ENCODE peak calls at places on chromosomes 3 and 15, in nine cellular contexts. P is thoracic aorta, Z is islet precursor cell, M is endothelial cell, J is fibroblast of pulmonary artery, X is fibroblast of villous mesenchyme, Q is EH, H is AML-193, I is activated gamma-delta T cell treated with Interleukin-2 at 50 U/mL for 16 hours. A is an unnamed sample.
A peak's percentile ranks its signal among the peaks of the same experiment; 100 is the strongest.

GRCh38 chr15:59251001-59251845 is 44.6 kb downstream of the LDHAL6B start:
- DNase-seq in P (no peak), Z (no peak), M (no peak), J (no peak), X (no peak), Q (no peak), H (no peak), I (no peak), A (no peak)

GRCh38 chr15:68667800-68668625 is 89.2 kb downstream of the CORO2B start:
- DNase-seq in P (no peak), Z (no peak), M (no peak), J (no peak), X (no peak), Q (no peak), H (no peak), I (no peak), A (no peak)

GRCh38 chr15:48680841-48681240 is 35.3 kb upstream of the FBN1 start:
- DNase-seq in P (no peak), Z (no peak), M (no peak), J (peak; percentile 88), X (peak; percentile 83), Q (peak; percentile 92), H (no peak), I (no peak), A (no peak)

GRCh38 chr3:54557538-54558419 is 370.1 kb downstream of the LRTM1 start:
- DNase-seq in P (no peak), Z (no peak), M (no peak), J (no peak), X (no peak), Q (no peak), H (no peak), I (no peak), A (no peak)

GRCh38 chr3:52244061-52244628 is 1.4 kb upstream of the PPM1M start:
- DNase-seq in P (no peak), Z (peak; percentile 87), M (no peak), J (peak; percentile 44), X (peak; percentile 29), Q (peak; percentile 86), H (peak; percentile 98), I (no peak), A (peak; percentile 39)

GRCh38 chr15:53586815-53587214 is 172.6 kb downstream of the WDR72 start:
- DNase-seq in P (no peak), Z (peak; percentile 89), M (peak; percentile 85), J (peak; percentile 3), X (no peak), Q (no peak), H (peak; percentile 16), I (no peak), A (peak; percentile 74)

GRCh38 chr3:141237701-141238521 is 6.3 kb downstream of the PXYLP1 start:
- DNase-seq in P (no peak), Z (no peak), M (no peak), J (no peak), X (no peak), Q (no peak), H (no peak), I (no peak), A (no peak)

GRCh38 chr15:98177950-98178848 is 217.7 kb downstream of the ARRDC4 start:
- DNase-seq in P (no peak), Z (peak; percentile 89), M (peak; percentile 65), J (peak; percentile 45), X (peak; percentile 69), Q (peak; percentile 87), H (peak; percentile 67), I (peak; percentile 12), A (peak; percentile 76)

GRCh38 chr3:12158387-12159226 is at the start of gene TIMP4:
- DNase-seq in P (no peak), Z (peak; percentile 72), M (no peak), J (peak; percentile 68), X (peak; percentile 66), Q (peak; percentile 65), H (no peak), I (no peak), A (peak; percentile 66)

GRCh38 chr15:57506422-57506821 is 85.3 kb upstream of the MYZAP start:
- DNase-seq in P (no peak), Z (peak; percentile 64), M (no peak), J (no peak), X (no peak), Q (no peak), H (no peak), I (no peak), A (peak; percentile 58)

GRCh38 chr15:41332788-41333527 is at the start of gene NUSAP1:
- DNase-seq in P (no peak), Z (no peak), M (no peak), J (no peak), X (peak; percentile 72), Q (no peak), H (peak; percentile 57), I (no peak), A (no peak)

GRCh38 chr3:158768881-158769518 is 32.9 kb upstream of the MFSD1 start:
- DNase-seq in P (no peak), Z (no peak), M (no peak), J (peak; percentile 95), X (peak; percentile 97), Q (peak; percentile 96), H (no peak), I (no peak), A (peak; percentile 77)

GRCh38 chr3:13610006-13610570 is 61.2 kb downstream of the FBLN2 start:
- DNase-seq in P (no peak), Z (no peak), M (no peak), J (no peak), X (no peak), Q (no peak), H (no peak), I (no peak), A (no peak)

GRCh38 chr3:185552358-185552877 is at the start of gene LIPH:
- DNase-seq in P (no peak), Z (no peak), M (no peak), J (peak; percentile 27), X (peak; percentile 32), Q (peak; percentile 37), H (no peak), I (no peak), A (peak; percentile 49)

GRCh38 chr3:30354513-30354912 is 251.9 kb upstream of the TGFBR2 start:
- DNase-seq in P (no peak), Z (no peak), M (no peak), J (no peak), X (no peak), Q (no peak), H (no peak), I (no peak), A (no peak)

GRCh38 chr15:38128389-38128788 is 124.2 kb upstream of the SPRED1 start:
- DNase-seq in P (no peak), Z (no peak), M (no peak), J (peak; percentile 73), X (peak; percentile 67), Q (peak; percentile 29), H (no peak), I (no peak), A (no peak)

GRCh38 chr15:63189955-63190691 is 717 bp downstream of the RAB8B start:
- DNase-seq in P (no peak), Z (no peak), M (no peak), J (no peak), X (no peak), Q (no peak), H (peak; percentile 68), I (no peak), A (no peak)

A was measured in Caco-2.